ENCODE peak calls at places on chromosome 9, in nine cellular contexts. T, I, F, B, P, S, J, A and E are unnamed samples.

GRCh38 chr9:18343799-18344198 is 130.2 kb upstream of the ADAMTSL1 start:
- DNase-seq in P (no peak), A (no peak), T (no peak), I (no peak), F (no peak), J (no peak), B (peak; percentile 86), S (no peak), E (no peak)

GRCh38 chr9:111114486-111114885 is 76.2 kb upstream of the LPAR1 start:
- DNase-seq in T (no peak), S (no peak), A (no peak), I (no peak), B (peak; percentile 64), J (no peak), P (no peak), F (no peak), E (no peak)

GRCh38 chr9:83034587-83034986 is 28.4 kb downstream of the RASEF start:
- DNase-seq in P (peak; percentile 16), B (no peak), A (no peak), F (peak; percentile 72), I (no peak), T (no peak), J (peak; percentile 92), S (no peak), E (no peak)

GRCh38 chr9:127585161-127585750 is 26.8 kb upstream of the STXBP1 start:
- DNase-seq in T (no peak), I (no peak), J (no peak), B (no peak), A (no peak), P (no peak), S (no peak), F (no peak), E (no peak)

GRCh38 chr9:36872641-36873040 is 161.4 kb downstream of the PAX5 start:
- DNase-seq in S (no peak), T (no peak), F (no peak), I (no peak), J (no peak), B (no peak), P (no peak), A (no peak), E (no peak)

GRCh38 chr9:123637596-123637939 is 281.6 kb downstream of the CRB2 start:
- DNase-seq in S (no peak), B (no peak), P (no peak), T (no peak), I (no peak), A (no peak), J (no peak), F (no peak), E (no peak)

GRCh38 chr9:127397722-127398647 is 1.0 kb downstream of the SLC2A8 start:
- DNase-seq in S (peak; percentile 3), P (peak; percentile 60), A (no peak), J (no peak), T (peak; percentile 57), F (no peak), B (peak; percentile 74), I (no peak), E (no peak)

GRCh38 chr9:21810388-21810787 is 8.0 kb downstream of the MTAP start:
- DNase-seq in B (peak; percentile 36), F (no peak), A (no peak), I (no peak), J (no peak), S (no peak), P (no peak), T (no peak), E (no peak)

GRCh38 chr9:105178106-105178505 is 66.3 kb upstream of the SLC44A1 start:
- DNase-seq in A (no peak), F (no peak), J (no peak), I (no peak), T (no peak), B (no peak), P (no peak), S (no peak), E (no peak)

GRCh38 chr9:137294684-137295312 is 7.3 kb downstream of the NRARP start:
- DNase-seq in P (no peak), B (no peak), S (no peak), A (no peak), T (no peak), F (no peak), J (no peak), I (no peak), E (no peak)

GRCh38 chr9:14750871-14751270 is 28.3 kb upstream of the CER1 start:
- DNase-seq in F (no peak), T (no peak), A (no peak), J (no peak), B (no peak), P (no peak), I (no peak), S (no peak), E (no peak)

GRCh38 chr9:95171001-95171400 is 146.5 kb downstream of the FANCC start:
- DNase-seq in I (no peak), J (peak; percentile 78), P (no peak), S (no peak), F (peak; percentile 25), B (peak; percentile 57), A (no peak), T (no peak), E (no peak)

GRCh38 chr9:116499434-116499833 is 187.7 kb upstream of the TRIM32 start:
- DNase-seq in J (no peak), B (no peak), A (no peak), S (no peak), T (no peak), I (no peak), P (no peak), F (no peak), E (no peak)

GRCh38 chr9:7967093-7967827 is 167.7 kb upstream of the DMAC1 start:
- DNase-seq in P (no peak), S (no peak), T (no peak), A (no peak), J (no peak), F (no peak), I (no peak), B (no peak), E (no peak)

GRCh38 chr9:38434365-38434764 is 10.1 kb upstream of the IGFBPL1 start:
- DNase-seq in T (no peak), A (no peak), I (no peak), J (no peak), B (no peak), P (no peak), S (no peak), F (no peak), E (no peak)

GRCh38 chr9:95720496-95720895 is 155.0 kb upstream of the ERCC6L2 start:
- DNase-seq in B (no peak), T (no peak), S (no peak), P (no peak), I (no peak), J (no peak), A (no peak), F (no peak), E (no peak)

GRCh38 chr9:92026206-92027002 is 76.4 kb upstream of the ROR2 start:
- DNase-seq in S (no peak), F (no peak), J (no peak), T (no peak), A (no peak), B (no peak), P (no peak), I (no peak), E (no peak)

GRCh38 chr9:19992556-19992955 is 203.7 kb upstream of the SLC24A2 start:
- DNase-seq in T (no peak), I (no peak), S (no peak), J (peak; percentile 93), B (peak; percentile 34), A (peak; percentile 28), P (no peak), F (peak; percentile 89), E (no peak)

GRCh38 chr9:4927043-4927471 is 58.0 kb upstream of the JAK2 start:
- DNase-seq in P (no peak), J (no peak), T (no peak), A (no peak), F (no peak), I (no peak), S (no peak), B (peak; percentile 16), E (no peak)

GRCh38 chr9:99825158-99826046 is 3.7 kb downstream of the NR4A3 start:
- DNase-seq in S (no peak), T (no peak), I (no peak), B (no peak), P (no peak), F (no peak), A (no peak), J (no peak), E (no peak)

GRCh38 chr9:34651286-34651685 is 699 bp upstream of the IL11RA start:
- DNase-seq in A (no peak), J (no peak), F (peak; percentile 69), S (no peak), B (peak; percentile 52), P (no peak), I (no peak), T (peak; percentile 49), E (no peak)

GRCh38 chr9:130696139-130696650 is 2.6 kb downstream of the EXOSC2 start:
- DNase-seq in I (no peak), B (no peak), P (no peak), J (no peak), T (no peak), S (no peak), F (no peak), A (no peak), E (no peak)

GRCh38 chr9:98851730-98852462 is 44.4 kb downstream of the GALNT12 start:
- DNase-seq in I (no peak), B (no peak), S (no peak), F (peak; percentile 53), T (no peak), J (peak; percentile 47), P (no peak), A (no peak), E (no peak)

GRCh38 chr9:5488616-5489015 is 21.7 kb upstream of the PDCD1LG2 start:
- DNase-seq in S (no peak), A (no peak), P (no peak), J (no peak), I (no peak), B (no peak), F (no peak), T (no peak), E (peak; percentile 70)

GRCh38 chr9:120928720-120929389 is 2.3 kb upstream of the TRAF1 start:
- DNase-seq in J (no peak), I (peak; percentile 43), B (peak; percentile 63), P (peak; percentile 57), S (no peak), F (no peak), T (peak; percentile 80), A (no peak), E (no peak)

GRCh38 chr9:115374724-115375268 is 256.8 kb upstream of the TNC start:
- DNase-seq in T (no peak), J (no peak), P (no peak), F (no peak), I (no peak), A (no peak), S (no peak), B (no peak), E (no peak)

GRCh38 chr9:12996971-12997370 is 222.2 kb downstream of the LURAP1L start:
- DNase-seq in S (no peak), B (no peak), T (no peak), A (no peak), I (no peak), J (no peak), P (no peak), F (no peak), E (no peak)

GRCh38 chr9:95435074-95435728 is 81.6 kb downstream of the PTCH1 start:
- DNase-seq in B (no peak), J (no peak), F (no peak), I (no peak), S (no peak), T (no peak), A (no peak), P (no peak), E (no peak)

GRCh38 chr9:37300620-37301368 is 121.7 kb upstream of the GRHPR start:
- DNase-seq in I (no peak), B (no peak), A (no peak), T (no peak), P (no peak), J (peak; percentile 37), F (peak; percentile 25), S (no peak), E (no peak)

GRCh38 chr9:105443121-105443520 is 4.7 kb upstream of the FSD1L start:
- DNase-seq in I (no peak), T (no peak), F (no peak), P (no peak), J (no peak), A (no peak), B (no peak), S (no peak), E (no peak)

GRCh38 chr9:127637322-127637847 is 25.3 kb downstream of the STXBP1 start:
- DNase-seq in S (no peak), I (no peak), J (peak; percentile 51), F (peak; percentile 58), A (peak; percentile 68), P (peak; percentile 17), B (peak; percentile 91), T (peak; percentile 31), E (no peak)